ENCODE peak calls at places on chromosomes 5 and 9, in ten cellular contexts. U is ovary; Y is colonic mucosa; Z is lung; E is effector memory CD4-positive, alpha-beta T cell; R is CD4-positive, CD25-positive, alpha-beta regulatory T cell; I is GM23248; T is tibial nerve; D is CD4-positive, alpha-beta memory T cell; N is astrocyte. M is an unnamed sample. For H3K27me3, the result is how much of the 10 kb centered on the place peaks cover.

GRCh38 chr9:16062542-16063240 is 509.8 kb downstream of the CCDC171 start:
- DNase-seq in E (no peak), I (peak), D (no peak), T (no peak), R (no peak), N (peak), U (no peak), Y (no peak), Z (no peak), M (no peak)

GRCh38 chr5:6745706-6746217 is 32.5 kb downstream of the TENT4A start:
- DNase-seq in I (peak), R (peak), E (no peak), Y (no peak), U (no peak), T (no peak), N (peak), Z (no peak), D (peak), M (no peak)

GRCh38 chr5:177444106-177445051 is 2.2 kb upstream of the PRR7 start:
- DNase-seq in D (no peak), U (no peak), R (no peak), I (no peak), T (no peak), E (no peak), Z (no peak), N (no peak), Y (no peak), M (no peak)

GRCh38 chr9:17204611-17205165 is 69.8 kb downstream of the CNTLN start:
- DNase-seq in I (no peak), N (no peak), U (no peak), D (no peak), T (no peak), Y (no peak), Z (no peak), E (no peak), R (no peak), M (peak)

GRCh38 chr5:169763437-169764301 is 126.6 kb downstream of the DOCK2 start:
- DNase-seq in T (no peak), Y (no peak), N (peak), Z (no peak), E (no peak), U (no peak), D (no peak), R (no peak), I (peak), M (no peak)

GRCh38 chr5:132787076-132787475 is 10.0 kb upstream of the SEPTIN8 start:
- DNase-seq in Z (no peak), R (no peak), U (no peak), Y (no peak), N (peak), D (no peak), T (no peak), I (peak), E (no peak), M (no peak)

GRCh38 chr5:96434201-96434645 is 1.2 kb upstream of the PCSK1 start:
- DNase-seq in U (peak), E (no peak), N (peak), R (peak), T (no peak), D (peak), Y (peak), I (peak), Z (peak), M (peak)

GRCh38 chr9:110638381-110638954 is 30.1 kb upstream of the MUSK start:
- DNase-seq in D (no peak), T (no peak), I (peak), Y (no peak), U (no peak), R (no peak), Z (no peak), N (no peak), E (no peak), M (no peak)

GRCh38 chr5:173973614-173973969 is 15.4 kb upstream of the C5orf47 start:
- DNase-seq in I (no peak), Z (no peak), E (no peak), Y (no peak), N (no peak), R (no peak), T (no peak), U (no peak), D (no peak), M (no peak)

GRCh38 chr9:126616521-126616976 is 2.8 kb downstream of the LMX1B start:
- DNase-seq in N (no peak), U (no peak), E (no peak), R (no peak), Y (no peak), Z (no peak), I (no peak), T (no peak), D (no peak), M (no peak)

GRCh38 chr9:131677051-131677444 is 62.8 kb downstream of the RAPGEF1 start:
- DNase-seq in Y (no peak), E (no peak), Z (no peak), U (no peak), I (peak), R (no peak), N (peak), T (no peak), D (no peak), M (no peak)

GRCh38 chr5:11075010-11075860 is 314.2 kb upstream of the DAP start:
- DNase-seq in I (no peak), Z (no peak), T (no peak), R (no peak), Y (no peak), N (no peak), U (no peak), D (no peak), E (no peak), M (no peak)

GRCh38 chr9:89712285-89712684 is 107.5 kb downstream of the GADD45G start:
- DNase-seq in D (no peak), N (no peak), Z (no peak), U (no peak), R (no peak), I (no peak), E (no peak), T (no peak), Y (no peak), M (no peak)

GRCh38 chr5:32311404-32312193 is 1.1 kb downstream of the MTMR12 start:
- DNase-seq in Y (no peak), E (no peak), N (no peak), I (peak), Z (no peak), T (no peak), D (no peak), U (peak), R (no peak), M (no peak)

GRCh38 chr9:91889161-91889560 is 60.9 kb downstream of the ROR2 start:
- DNase-seq in T (no peak), D (no peak), U (no peak), I (no peak), R (no peak), N (no peak), Z (no peak), E (no peak), Y (no peak), M (no peak)
- H3K27me3 ChIP-seq in T (under half), D (under half), U (under half), I (under half), R (under half), N (under half), Z (under half), E (under half), Y (under half), M (under half)

GRCh38 chr9:127963041-127963358 is 17.8 kb downstream of the EEIG1 start:
- DNase-seq in N (no peak), Z (no peak), Y (no peak), D (no peak), I (no peak), U (no peak), R (no peak), E (no peak), T (no peak), M (no peak)

GRCh38 chr9:127963359-127964064 is 17.3 kb downstream of the EEIG1 start:
- DNase-seq in D (no peak), R (no peak), T (no peak), N (no peak), U (peak), Y (no peak), E (no peak), Z (no peak), I (no peak), M (no peak)

GRCh38 chr9:127961166-127961490 is 19.7 kb downstream of the EEIG1 start:
- DNase-seq in I (no peak), R (no peak), T (no peak), D (no peak), Y (no peak), E (no peak), N (no peak), Z (no peak), U (peak), M (no peak)

GRCh38 chr9:127961613-127962150 is 19.1 kb downstream of the EEIG1 start:
- DNase-seq in N (no peak), Z (no peak), I (no peak), E (no peak), R (no peak), T (no peak), D (no peak), Y (no peak), U (peak), M (no peak)

GRCh38 chr9:127962278-127962677 is 18.5 kb downstream of the EEIG1 start:
- DNase-seq in R (no peak), U (peak), D (no peak), T (no peak), N (no peak), Z (no peak), E (no peak), Y (no peak), I (no peak), M (no peak)
- H3K27ac ChIP-seq in R (peak), U (no peak), D (peak), T (no peak), N (no peak), Z (no peak), E (peak), Y (no peak), I (no peak), M (no peak)

DNA sequence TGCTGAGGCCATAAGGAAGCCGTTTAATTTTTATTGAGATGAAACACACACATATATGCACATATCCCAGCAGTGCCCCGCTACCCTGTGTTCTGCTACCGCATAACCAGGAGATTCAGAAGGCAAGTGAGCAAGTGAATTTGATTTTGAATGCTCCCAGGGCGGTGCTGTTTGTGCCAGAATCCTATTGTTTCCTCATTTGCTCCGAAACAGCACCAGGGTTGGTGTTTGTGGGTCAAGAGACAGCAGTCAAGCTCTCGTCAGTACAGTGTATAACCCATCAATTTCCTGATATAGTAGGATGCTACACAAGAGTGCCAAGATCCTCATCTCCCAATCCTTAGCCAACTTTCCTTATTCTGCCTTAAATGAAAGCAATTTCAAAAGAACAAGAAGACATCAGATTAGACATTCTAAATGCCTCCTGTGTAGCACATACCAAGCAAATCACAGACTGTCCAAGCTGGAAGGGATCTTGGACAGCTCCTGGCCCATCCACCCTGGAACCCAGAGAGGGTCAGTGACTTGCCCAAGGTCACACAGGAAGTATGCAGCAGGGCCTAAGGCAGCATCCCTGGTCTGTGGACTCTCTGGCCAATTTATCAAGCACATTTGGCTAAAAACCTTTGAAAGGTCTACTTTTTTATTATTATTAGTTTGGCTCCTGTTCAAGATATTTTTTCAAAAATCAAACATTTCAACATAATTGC is 4.5 kb downstream of the WHRN start:
- DNase-seq in T (no peak), R (no peak), U (no peak), Y (no peak), N (no peak), Z (no peak), I (no peak), E (no peak), D (no peak), M (no peak)
- H3K4me3 ChIP-seq in T (no peak), R (no peak), U (no peak), Y (no peak), N (no peak), Z (no peak), I (no peak), E (no peak), D (no peak), M (no peak)

DNA sequence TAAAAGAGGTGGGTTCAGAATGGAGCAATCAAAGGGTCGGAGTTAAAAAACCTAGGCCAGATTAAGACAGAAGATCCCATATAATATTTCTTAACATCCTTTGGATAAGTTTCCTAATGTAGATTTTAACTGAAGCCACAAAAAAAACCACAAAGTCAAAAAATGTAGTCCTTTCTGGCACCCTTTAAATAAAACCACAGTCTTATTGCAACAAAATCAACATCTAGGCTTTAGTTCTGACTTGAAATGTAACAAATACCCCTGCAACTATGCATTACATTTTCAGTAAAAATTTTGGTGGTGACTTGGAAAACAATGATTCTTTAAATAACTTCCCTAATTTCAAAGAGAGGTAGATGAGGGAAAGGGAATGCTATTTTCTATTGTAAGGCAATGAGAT is 109.2 kb downstream of the PSAT1 start:
- DNase-seq in Y (no peak), T (no peak), I (no peak), R (no peak), D (no peak), N (peak), U (no peak), Z (no peak), E (no peak), M (no peak)
- H3K27me3 ChIP-seq in Y (under half), T (under half), I (under half), R (under half), D (under half), N (under half), U (under half), Z (under half), E (under half), M (under half)

GRCh38 chr9:76654575-76654974 is 109.7 kb upstream of the PCA3 start:
- DNase-seq in U (no peak), E (no peak), Z (no peak), Y (no peak), R (no peak), I (peak), D (no peak), N (peak), T (no peak), M (no peak)
- H3K27ac ChIP-seq in U (no peak), E (no peak), Z (no peak), Y (peak), R (no peak), I (peak), D (no peak), N (peak), T (no peak), M (no peak)

GRCh38 chr5:172769324-172769597 is 1.7 kb downstream of the DUSP1 start:
- DNase-seq in U (no peak), E (no peak), Z (no peak), T (no peak), D (no peak), R (no peak), N (no peak), I (no peak), Y (no peak), M (no peak)

GRCh38 chr5:172770374-172770674 is 671 bp downstream of the DUSP1 start:
- DNase-seq in D (no peak), Z (no peak), R (no peak), N (no peak), E (peak), I (no peak), U (no peak), Y (peak), T (no peak), M (no peak)

GRCh38 chr5:172768098-172768572 is 2.9 kb downstream of the DUSP1 start:
- DNase-seq in E (no peak), U (no peak), D (peak), R (no peak), Z (no peak), T (no peak), Y (no peak), I (no peak), N (no peak), M (no peak)

GRCh38 chr5:172769598-172770373 is 1.2 kb downstream of the DUSP1 start:
- DNase-seq in U (peak), N (no peak), E (no peak), I (peak), D (peak), Z (no peak), R (peak), Y (no peak), T (no peak), M (peak)

GRCh38 chr5:172768573-172769323 is 2.2 kb downstream of the DUSP1 start:
- DNase-seq in R (peak), E (peak), Y (no peak), Z (no peak), N (peak), D (peak), I (peak), U (no peak), T (no peak), M (peak)
- H3K4me3 ChIP-seq in R (peak), E (peak), Y (peak), Z (peak), N (peak), D (peak), I (peak), U (peak), T (peak), M (peak)

GRCh38 chr5:1769017-1769640 is 30.5 kb downstream of the MRPL36 start:
- DNase-seq in U (no peak), Y (no peak), E (no peak), N (no peak), Z (no peak), I (no peak), D (no peak), T (no peak), R (no peak), M (no peak)

GRCh38 chr5:1771149-1772065 is 28.2 kb downstream of the MRPL36 start:
- DNase-seq in D (no peak), T (no peak), N (no peak), Y (no peak), E (no peak), Z (no peak), I (no peak), R (no peak), U (no peak), M (no peak)

GRCh38 chr5:1768283-1769000 is 31.2 kb downstream of the MRPL36 start:
- DNase-seq in D (no peak), Z (no peak), N (no peak), E (no peak), T (no peak), Y (no peak), U (no peak), I (no peak), R (no peak), M (no peak)

GRCh38 chr5:1770443-1770802 is 29.2 kb downstream of the MRPL36 start:
- DNase-seq in Y (no peak), N (no peak), D (no peak), T (no peak), I (no peak), U (no peak), Z (no peak), E (no peak), R (no peak), M (no peak)

DNA sequence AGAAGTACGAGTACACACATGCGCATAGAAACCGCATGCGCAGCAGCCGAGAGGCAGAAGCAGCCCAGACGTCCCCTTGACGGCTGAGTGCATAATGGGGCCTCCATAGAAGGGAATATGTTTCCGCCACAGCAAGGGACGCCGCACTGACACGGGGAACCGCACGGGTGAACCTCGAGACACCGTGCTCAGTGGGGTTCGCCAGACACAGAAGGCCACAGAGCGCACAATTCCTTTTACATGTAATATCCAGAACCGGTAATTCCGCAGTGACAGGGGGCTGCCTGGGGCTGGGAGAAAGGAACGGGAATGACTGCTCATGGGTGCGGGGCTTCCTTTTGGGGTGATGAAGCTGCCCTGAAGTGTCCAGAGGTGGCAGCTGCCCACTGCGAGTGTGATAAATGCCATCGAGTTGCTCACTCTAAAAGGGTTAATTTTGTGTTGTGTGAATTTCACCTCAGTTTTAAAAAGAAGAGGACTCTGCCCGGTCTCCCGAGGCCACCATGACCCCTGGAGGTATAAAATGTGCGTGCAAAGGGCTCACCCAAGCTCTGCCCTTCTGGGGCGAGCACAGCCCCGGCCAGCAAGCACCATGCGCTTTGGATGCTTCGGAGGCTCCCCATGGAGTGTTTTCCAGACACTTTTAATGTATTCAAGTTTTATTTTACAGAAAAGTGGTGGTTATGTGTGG is 29.7 kb downstream of the MRPL36 start:
- DNase-seq in Z (no peak), N (no peak), T (no peak), U (no peak), I (no peak), E (no peak), R (no peak), D (no peak), Y (no peak), M (no peak)
- H3K27me3 ChIP-seq in Z (under half), N (under half), T (under half), U (under half), I (under half), E (under half), R (under half), D (under half), Y (under half), M (under half)